ENCODE peak calls at places on chromosome 11, in five cellular contexts. R is H1, V is MM.1S, B is DND-41, J is IMR-90. Q is an unnamed sample. For H4K20me1, the result is how much of the 10 kb centered on the place peaks cover.

GRCh38 chr11:75474878-75475766 is 42.1 kb upstream of the KLHL35 start:
- DNase-seq in J (peak), B (peak), R (peak), V (no peak), Q (peak)

GRCh38 chr11:122717264-122717867 is 61.8 kb downstream of the UBASH3B start:
- DNase-seq in R (no peak), J (no peak), V (no peak), B (peak), Q (no peak)

GRCh38 chr11:108601150-108601549 is 7.6 kb upstream of the EXPH5 start:
- DNase-seq in V (no peak), B (no peak), R (no peak), J (peak), Q (no peak)

GRCh38 chr11:330694-331314 is 10.1 kb upstream of the IFITM3 start:
- DNase-seq in B (peak), J (no peak), R (no peak), V (peak), Q (no peak)

GRCh38 chr11:11335043-11335442 is 18.0 kb downstream of the CSNK2A3 start:
- DNase-seq in V (no peak), B (no peak), R (no peak), J (no peak), Q (no peak)

GRCh38 chr11:86245369-86246292 is 1.1 kb downstream of the EED start:
- DNase-seq in B (peak), J (peak), V (no peak), R (no peak), Q (peak)

GRCh38 chr11:120511804-120512726 is 517 bp downstream of the GRIK4 start:
- DNase-seq in B (no peak), R (no peak), J (no peak), V (no peak), Q (peak)

GRCh38 chr11:129391350-129391749 is 15.7 kb downstream of the BARX2 start:
- DNase-seq in V (no peak), R (no peak), J (no peak), B (no peak), Q (no peak)

GRCh38 chr11:86230196-86230813 is 14.2 kb upstream of the EED start:
- DNase-seq in R (no peak), J (no peak), B (no peak), V (no peak), Q (no peak)

GRCh38 chr11:1224109-1224485 is 1.2 kb downstream of the MUC5B start:
- DNase-seq in R (no peak), V (no peak), J (no peak), B (no peak), Q (no peak)

DNA sequence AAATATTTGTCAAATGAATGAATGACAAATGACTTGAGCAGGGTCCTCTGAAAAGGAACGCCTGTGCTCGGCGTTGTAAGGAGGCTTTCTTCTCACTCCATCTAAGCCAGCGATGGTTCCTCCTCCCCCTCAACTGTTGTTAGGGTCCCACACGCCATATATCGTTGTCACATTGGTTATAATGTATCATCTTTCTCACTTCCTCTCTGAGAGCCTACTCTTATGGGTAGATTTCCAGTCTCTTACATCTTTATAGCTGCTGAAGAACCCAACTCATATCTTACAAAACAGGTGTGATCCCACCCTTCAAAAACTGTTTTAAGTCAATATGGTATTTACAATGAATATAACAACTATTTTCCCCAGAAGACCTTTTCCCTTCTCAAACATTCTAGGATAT is 81.5 kb downstream of the NAV2 start:
- DNase-seq in B (no peak), J (no peak), R (no peak), V (no peak), Q (no peak)
- H4K20me1 ChIP-seq in B (under half), J (half or more), R (under half), V (under half), Q (under half)

GRCh38 chr11:43790444-43790794 is 90.2 kb upstream of the ALKBH3 start:
- DNase-seq in B (no peak), J (peak), R (no peak), V (no peak), Q (no peak)
- H2AFZ ChIP-seq in B (no peak), J (no peak), R (no peak), V (no peak), Q (no peak)

GRCh38 chr11:9386086-9386485 is 1.6 kb downstream of the IPO7 start:
- DNase-seq in V (no peak), R (no peak), B (no peak), J (no peak), Q (no peak)
- H3K9ac ChIP-seq in V (peak), R (no peak), B (peak), J (no peak), Q (peak)

GRCh38 chr11:68579455-68579854 is 104.9 kb upstream of the GAL start:
- DNase-seq in B (no peak), R (no peak), V (no peak), J (peak), Q (no peak)
- H4K20me1 ChIP-seq in B (under half), R (under half), V (under half), J (under half), Q (under half)

GRCh38 chr11:57288771-57289579 is 35.8 kb downstream of the TNKS1BP1 start:
- DNase-seq in V (no peak), B (no peak), J (peak), R (no peak), Q (peak)
- H2AFZ ChIP-seq in V (no peak), B (no peak), J (peak), R (peak), Q (peak)

GRCh38 chr11:67605231-67606011 is 1.3 kb upstream of the NDUFV1 start:
- DNase-seq in J (no peak), B (no peak), R (no peak), V (no peak), Q (peak)
- H3K9ac ChIP-seq in J (no peak), B (no peak), R (no peak), V (no peak), Q (no peak)

GRCh38 chr11:102322560-102322959 is 5.3 kb downstream of the BIRC3 start:
- DNase-seq in R (no peak), V (peak), J (no peak), B (peak), Q (no peak)
- H4K20me1 ChIP-seq in R (under half), V (under half), J (under half), B (under half), Q (under half)

Q was measured in neural progenitor cell.